ENCODE peak calls at places on chromosomes 13 and 19, in four cellular contexts. R is AG04450, E is skeletal muscle cell, Q is upper lobe of right lung. M is an unnamed sample.

GRCh38 chr13:97967948-97968347 is 14.5 kb downstream of the IPO5 start:
- DNase-seq in R (no peak), E (no peak), Q (no peak), M (peak)

GRCh38 chr13:112637017-112637801 is 49.3 kb upstream of the TUBGCP3 start:
- DNase-seq in R (no peak), E (no peak), Q (peak), M (no peak)

GRCh38 chr19:34983786-34984185 is 16.3 kb upstream of the GRAMD1A start:
- DNase-seq in R (no peak), E (no peak), Q (no peak), M (no peak)

GRCh38 chr13:114067381-114067885 is 65.0 kb downstream of the RASA3 start:
- DNase-seq in R (no peak), E (peak), Q (no peak), M (peak)

GRCh38 chr19:49614096-49614857 is 23.3 kb downstream of the PRR12 start:
- DNase-seq in R (peak), E (peak), Q (no peak), M (peak)

GRCh38 chr13:33285420-33286124 is at the start of gene STARD13:
- DNase-seq in R (peak), E (peak), Q (peak), M (peak)

GRCh38 chr19:47239610-47240296 is 8.8 kb upstream of the BBC3 start:
- DNase-seq in R (no peak), E (no peak), Q (peak), M (peak)

GRCh38 chr19:15468675-15469512 is 4.5 kb upstream of the RASAL3 start:
- DNase-seq in R (no peak), E (no peak), Q (peak), M (no peak)

GRCh38 chr13:20993661-20994440 is 67.5 kb downstream of the LATS2 start:
- DNase-seq in R (no peak), E (peak), Q (no peak), M (peak)

GRCh38 chr19:35107541-35107939 is 8.1 kb upstream of the FXYD3 start:
- DNase-seq in R (no peak), E (no peak), Q (no peak), M (peak)

GRCh38 chr13:48653074-48654054 is at the start of gene CYSLTR2:
- DNase-seq in R (no peak), E (no peak), Q (no peak), M (peak)

GRCh38 chr13:78595458-78595818 is 7.9 kb downstream of the POU4F1 start:
- DNase-seq in R (no peak), E (no peak), Q (no peak), M (no peak)

GRCh38 chr19:2627319-2627829 is 75.1 kb downstream of the GNG7 start:
- DNase-seq in R (peak), E (peak), Q (peak), M (peak)

GRCh38 chr19:44776402-44777096 is 1.1 kb upstream of the CBLC start:
- DNase-seq in R (no peak), E (no peak), Q (peak), M (no peak)

GRCh38 chr13:57003682-57004081 is 137.0 kb upstream of the PRR20A start:
- DNase-seq in R (no peak), E (no peak), Q (no peak), M (no peak)

GRCh38 chr19:48877900-48878218 is 5.6 kb downstream of the PPP1R15A start:
- DNase-seq in R (no peak), E (no peak), Q (no peak), M (no peak)

GRCh38 chr13:27012482-27013197 is 159.0 kb downstream of the USP12 start:
- DNase-seq in R (peak), E (peak), Q (no peak), M (peak)

GRCh38 chr19:14542721-14543328 is 13.4 kb downstream of the TECR start:
- DNase-seq in R (no peak), E (no peak), Q (no peak), M (peak)

GRCh38 chr19:29248332-29248844 is 35.4 kb upstream of the UQCRFS1 start:
- DNase-seq in R (no peak), E (no peak), Q (no peak), M (no peak)

GRCh38 chr19:3538258-3538929 is 580 bp upstream of the TEKTIP1 start:
- DNase-seq in R (no peak), E (no peak), Q (no peak), M (no peak)

GRCh38 chr19:1668339-1669123 is 16.1 kb upstream of the TCF3 start:
- DNase-seq in R (no peak), E (no peak), Q (no peak), M (no peak)

GRCh38 chr19:47848871-47849473 is 10.1 kb upstream of the TPRX2 start:
- DNase-seq in R (no peak), E (no peak), Q (peak), M (peak)

GRCh38 chr13:110293649-110294048 is 13.3 kb downstream of the COL4A1 start:
- DNase-seq in R (no peak), E (no peak), Q (no peak), M (no peak)

GRCh38 chr19:36128392-36128736 is 11.5 kb upstream of the CAPNS1 start:
- DNase-seq in R (no peak), E (no peak), Q (no peak), M (no peak)

GRCh38 chr13:67075239-67075638 is 154.9 kb downstream of the PCDH9 start:
- DNase-seq in R (no peak), E (no peak), Q (no peak), M (peak)

GRCh38 chr13:101217086-101217485 is 199.2 kb downstream of the NALCN start:
- DNase-seq in R (no peak), E (no peak), Q (no peak), M (no peak)
- H3K4me3 ChIP-seq in R (no peak), E (no peak), Q (no peak), M (no peak)

GRCh38 chr19:6424190-6424938 is at the start of gene KHSRP:
- DNase-seq in R (no peak), E (no peak), Q (peak), M (no peak)

GRCh38 chr19:6425732-6426686 is 1.4 kb upstream of the KHSRP start:
- DNase-seq in R (no peak), E (no peak), Q (no peak), M (no peak)

GRCh38 chr19:6427131-6427530 is 2.5 kb upstream of the KHSRP start:
- DNase-seq in R (no peak), E (no peak), Q (no peak), M (no peak)

GRCh38 chr19:6423499-6424189 is 967 bp downstream of the KHSRP start:
- DNase-seq in R (no peak), E (peak), Q (no peak), M (peak)

GRCh38 chr19:6424939-6425731 is 524 bp upstream of the KHSRP start:
- DNase-seq in R (peak), E (peak), Q (peak), M (peak)
- H3K4me3 ChIP-seq in R (no peak), E (peak), Q (peak), M (no peak)

GRCh38 chr19:51181913-51182419 is 39.9 kb downstream of the SIGLEC7 start:
- DNase-seq in R (no peak), E (no peak), Q (no peak), M (no peak)
- H3K4me3 ChIP-seq in R (no peak), E (no peak), Q (no peak), M (no peak)

GRCh38 chr13:50511877-50512332 is 331.6 kb downstream of the DLEU7 start:
- DNase-seq in R (no peak), E (no peak), Q (no peak), M (no peak)
- H3K4me3 ChIP-seq in R (no peak), E (no peak), Q (peak), M (no peak)

DNA sequence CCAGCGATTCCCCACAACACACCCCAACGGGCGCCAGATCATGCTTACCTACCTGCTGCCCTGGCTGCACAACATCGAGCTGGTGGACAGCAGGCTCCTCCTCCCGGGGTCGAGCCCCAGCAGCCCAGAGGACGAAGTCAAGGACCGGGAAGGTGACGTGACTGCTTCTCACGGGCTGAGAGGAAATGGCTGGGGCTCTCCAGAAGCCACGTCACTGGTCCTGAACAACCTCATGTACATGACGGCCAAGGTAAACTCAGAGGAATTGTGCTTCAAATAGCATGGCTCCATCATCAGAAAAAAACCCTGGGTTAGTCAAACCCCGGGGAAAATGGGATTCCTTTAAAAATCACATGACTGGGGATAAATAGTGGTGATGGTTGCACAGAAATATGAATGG is 106.3 kb downstream of the ZAR1L start:
- DNase-seq in R (no peak), E (no peak), Q (no peak), M (no peak)
- H3K4me3 ChIP-seq in R (no peak), E (no peak), Q (no peak), M (no peak)

GRCh38 chr19:17847538-17848366 is at the start of gene JAK3:
- DNase-seq in R (no peak), E (no peak), Q (no peak), M (peak)
- H3K4me3 ChIP-seq in R (peak), E (peak), Q (peak), M (peak)

GRCh38 chr13:106259928-106260327 is 275.5 kb downstream of the EFNB2 start:
- DNase-seq in R (no peak), E (no peak), Q (no peak), M (no peak)

GRCh38 chr13:106260352-106260751 is 275.1 kb downstream of the EFNB2 start:
- DNase-seq in R (no peak), E (no peak), Q (no peak), M (no peak)

GRCh38 chr13:106261450-106261849 is 274.0 kb downstream of the EFNB2 start:
- DNase-seq in R (no peak), E (no peak), Q (no peak), M (no peak)

GRCh38 chr13:106262886-106263285 is 272.6 kb downstream of the EFNB2 start:
- DNase-seq in R (no peak), E (no peak), Q (no peak), M (no peak)

DNA sequence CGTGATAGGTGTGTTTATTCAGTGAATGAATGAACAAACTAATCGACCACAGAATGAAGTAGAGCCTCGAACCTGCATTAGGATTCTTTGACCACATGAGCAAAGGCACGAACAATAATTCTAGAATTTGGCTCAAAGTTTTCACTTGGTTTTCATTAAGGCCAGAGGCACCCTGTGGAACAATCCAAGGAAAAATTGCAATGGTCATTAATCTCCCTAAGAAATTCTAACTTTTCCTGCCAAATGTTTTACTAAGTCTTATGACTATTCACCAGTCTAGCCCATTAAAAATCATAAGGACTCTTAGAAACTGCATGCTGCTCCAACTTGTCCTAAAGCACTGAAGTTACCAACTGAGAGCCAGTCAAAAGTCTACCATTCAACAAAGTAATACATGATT is 271.7 kb downstream of the EFNB2 start:
- DNase-seq in R (no peak), E (no peak), Q (no peak), M (no peak)
- H3K4me3 ChIP-seq in R (no peak), E (no peak), Q (no peak), M (no peak)

DNA sequence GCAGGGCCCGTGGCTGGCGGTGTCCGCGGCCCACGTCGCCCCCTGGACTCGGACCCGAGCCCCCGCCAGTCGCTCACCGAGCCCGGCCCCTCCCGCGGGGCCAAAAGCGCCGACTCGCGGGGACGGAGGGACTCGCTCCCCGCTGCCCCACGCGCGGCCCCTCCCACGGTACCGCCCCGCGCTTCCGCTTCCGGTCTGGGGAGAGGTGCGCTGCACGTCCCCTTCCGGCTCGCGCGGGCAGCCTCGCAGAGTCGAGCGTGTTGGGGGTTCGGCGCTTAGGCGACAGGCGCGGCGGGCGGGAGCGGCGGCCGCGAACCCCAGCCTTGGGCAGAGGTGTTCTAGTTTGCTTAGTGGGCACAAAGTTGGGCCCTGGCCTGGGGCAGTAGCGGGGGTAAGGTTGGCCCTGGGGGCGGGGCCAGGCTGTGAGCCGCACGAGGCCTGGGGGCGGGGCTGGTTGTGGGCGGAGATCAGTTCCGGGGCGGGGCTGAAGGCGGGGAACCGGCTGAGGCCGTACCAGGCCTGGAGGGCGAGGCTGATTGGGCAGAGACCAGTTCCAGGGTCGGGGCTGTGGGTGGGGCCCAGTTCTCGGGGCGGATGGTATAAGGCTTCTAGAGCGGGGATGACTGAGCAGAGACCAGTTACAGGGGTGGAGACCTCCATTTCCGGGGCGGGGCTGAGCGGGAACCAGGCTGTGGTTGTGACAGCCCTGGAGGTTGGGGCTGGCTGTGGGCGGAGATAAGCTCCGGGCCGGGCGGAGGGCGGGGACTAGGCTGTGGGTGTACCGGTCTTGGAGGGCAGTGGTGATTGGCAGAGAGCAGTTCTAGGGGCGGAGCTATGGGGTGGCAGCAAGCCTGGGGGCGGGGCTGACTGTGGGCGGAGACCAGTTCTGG is at the start of the genes MBD3L1 and ZNF558:
- DNase-seq in R (peak), E (peak), Q (peak), M (peak)
- H3K4me3 ChIP-seq in R (peak), E (peak), Q (peak), M (peak)

GRCh38 chr19:43754312-43754561 is 525 bp downstream of the SMG9 start:
- DNase-seq in R (no peak), E (no peak), Q (no peak), M (no peak)

GRCh38 chr19:43754562-43755255 is at the start of gene SMG9:
- DNase-seq in R (peak), E (peak), Q (peak), M (peak)

GRCh38 chr19:43749898-43750297 is 4.9 kb downstream of the SMG9 start:
- DNase-seq in R (no peak), E (no peak), Q (no peak), M (no peak)

GRCh38 chr19:43751466-43752220 is 3.1 kb downstream of the SMG9 start:
- DNase-seq in R (no peak), E (no peak), Q (no peak), M (no peak)

GRCh38 chr19:43752287-43752875 is 2.4 kb downstream of the SMG9 start:
- DNase-seq in R (no peak), E (no peak), Q (no peak), M (no peak)
- H3K4me3 ChIP-seq in R (no peak), E (no peak), Q (no peak), M (no peak)

M was measured in fibroblast of pulmonary artery.